ENCODE peak calls at places on chromosomes 12 and 14, in eight cellular contexts. One of them, this sample, is unnamed.

GRCh38 chr12:113142173-113142885 is 6.8 kb upstream of the RASAL1 start:
- DNase-seq in IMR-90: no peak
- DNase-seq in DMS 273 treated with DMSO at 0.1 percent for 48 hours: no peak
- DNase-seq in fibroblast of mammary gland: no peak
- DNase-seq in skeletal muscle cell: no peak
- DNase-seq in fibroblast of lung: no peak
- DNase-seq in Calu3: peak; percentile 97
- DNase-seq in left ventricle myocardium inferior: peak; percentile 44
- DNase-seq in this sample: no peak

GRCh38 chr12:42859612-42860011 is 270.1 kb upstream of the PRICKLE1 start:
- DNase-seq in fibroblast of lung: peak; percentile 44
- DNase-seq in Calu3: no peak
- DNase-seq in skeletal muscle cell: no peak
- DNase-seq in left ventricle myocardium inferior: no peak
- DNase-seq in fibroblast of mammary gland: no peak
- DNase-seq in IMR-90: peak; percentile 8
- DNase-seq in DMS 273 treated with DMSO at 0.1 percent for 48 hours: no peak
- DNase-seq in this sample: no peak

GRCh38 chr14:73323889-73324535 is 86.7 kb downstream of the PAPLN start:
- DNase-seq in fibroblast of mammary gland: no peak
- DNase-seq in fibroblast of lung: no peak
- DNase-seq in DMS 273 treated with DMSO at 0.1 percent for 48 hours: no peak
- DNase-seq in IMR-90: no peak
- DNase-seq in skeletal muscle cell: no peak
- DNase-seq in left ventricle myocardium inferior: no peak
- DNase-seq in Calu3: no peak
- DNase-seq in this sample: no peak

GRCh38 chr14:53249059-53249458 is 95.9 kb upstream of the DDHD1 start:
- DNase-seq in skeletal muscle cell: peak; percentile 0
- DNase-seq in left ventricle myocardium inferior: no peak
- DNase-seq in fibroblast of mammary gland: peak; percentile 38
- DNase-seq in DMS 273 treated with DMSO at 0.1 percent for 48 hours: no peak
- DNase-seq in Calu3: no peak
- DNase-seq in IMR-90: peak; percentile 13
- DNase-seq in fibroblast of lung: peak; percentile 35
- DNase-seq in this sample: no peak

GRCh38 chr12:93186131-93186530 is 191.6 kb upstream of the NUDT4 start:
- DNase-seq in skeletal muscle cell: peak; percentile 32
- DNase-seq in fibroblast of lung: peak; percentile 47
- DNase-seq in DMS 273 treated with DMSO at 0.1 percent for 48 hours: no peak
- DNase-seq in fibroblast of mammary gland: peak; percentile 38
- DNase-seq in Calu3: no peak
- DNase-seq in left ventricle myocardium inferior: no peak
- DNase-seq in IMR-90: peak; percentile 53
- DNase-seq in this sample: no peak

GRCh38 chr12:12004524-12004923 is 66.2 kb upstream of the BCL2L14 start:
- DNase-seq in left ventricle myocardium inferior: no peak
- DNase-seq in Calu3: no peak
- DNase-seq in fibroblast of mammary gland: no peak
- DNase-seq in DMS 273 treated with DMSO at 0.1 percent for 48 hours: no peak
- DNase-seq in skeletal muscle cell: no peak
- DNase-seq in IMR-90: no peak
- DNase-seq in fibroblast of lung: no peak
- DNase-seq in this sample: no peak

GRCh38 chr14:91126761-91127160 is 12.9 kb downstream of the DGLUCY start:
- DNase-seq in DMS 273 treated with DMSO at 0.1 percent for 48 hours: no peak
- DNase-seq in fibroblast of mammary gland: no peak
- DNase-seq in IMR-90: no peak
- DNase-seq in skeletal muscle cell: no peak
- DNase-seq in Calu3: no peak
- DNase-seq in fibroblast of lung: no peak
- DNase-seq in left ventricle myocardium inferior: no peak
- DNase-seq in this sample: no peak

GRCh38 chr12:63164911-63165310 is 13.9 kb upstream of the AVPR1A start:
- DNase-seq in fibroblast of mammary gland: no peak
- DNase-seq in IMR-90: no peak
- DNase-seq in DMS 273 treated with DMSO at 0.1 percent for 48 hours: no peak
- DNase-seq in Calu3: no peak
- DNase-seq in skeletal muscle cell: no peak
- DNase-seq in left ventricle myocardium inferior: no peak
- DNase-seq in fibroblast of lung: no peak
- DNase-seq in this sample: no peak

GRCh38 chr14:99523661-99524050 is 42.4 kb downstream of the CCNK start:
- DNase-seq in left ventricle myocardium inferior: peak; percentile 7
- DNase-seq in DMS 273 treated with DMSO at 0.1 percent for 48 hours: no peak
- DNase-seq in Calu3: no peak
- DNase-seq in fibroblast of lung: no peak
- DNase-seq in skeletal muscle cell: no peak
- DNase-seq in IMR-90: no peak
- DNase-seq in fibroblast of mammary gland: no peak
- DNase-seq in this sample: no peak

GRCh38 chr14:32019271-32019670 is 57.8 kb upstream of the ARHGAP5 start:
- DNase-seq in fibroblast of lung: no peak
- DNase-seq in IMR-90: no peak
- DNase-seq in left ventricle myocardium inferior: no peak
- DNase-seq in DMS 273 treated with DMSO at 0.1 percent for 48 hours: no peak
- DNase-seq in skeletal muscle cell: no peak
- DNase-seq in fibroblast of mammary gland: no peak
- DNase-seq in Calu3: no peak
- DNase-seq in this sample: no peak

GRCh38 chr14:105508069-105508468 is 17.0 kb downstream of the TEDC1 start:
- DNase-seq in fibroblast of mammary gland: no peak
- DNase-seq in fibroblast of lung: no peak
- DNase-seq in DMS 273 treated with DMSO at 0.1 percent for 48 hours: no peak
- DNase-seq in skeletal muscle cell: no peak
- DNase-seq in IMR-90: no peak
- DNase-seq in left ventricle myocardium inferior: no peak
- DNase-seq in Calu3: no peak
- DNase-seq in this sample: no peak

GRCh38 chr12:26017484-26018211 is 59.2 kb downstream of the RASSF8 start:
- DNase-seq in IMR-90: peak; percentile 36
- DNase-seq in skeletal muscle cell: no peak
- DNase-seq in Calu3: peak; percentile 47
- DNase-seq in fibroblast of lung: peak; percentile 53
- DNase-seq in fibroblast of mammary gland: peak; percentile 53
- DNase-seq in DMS 273 treated with DMSO at 0.1 percent for 48 hours: no peak
- DNase-seq in left ventricle myocardium inferior: no peak
- DNase-seq in this sample: no peak

GRCh38 chr14:78486081-78486480 is 315.9 kb downstream of the NRXN3 start:
- DNase-seq in IMR-90: no peak
- DNase-seq in DMS 273 treated with DMSO at 0.1 percent for 48 hours: no peak
- DNase-seq in left ventricle myocardium inferior: no peak
- DNase-seq in skeletal muscle cell: no peak
- DNase-seq in fibroblast of lung: no peak
- DNase-seq in fibroblast of mammary gland: no peak
- DNase-seq in Calu3: no peak
- DNase-seq in this sample: no peak

GRCh38 chr12:128114485-128114884 is 152.5 kb upstream of the TMEM132C start:
- DNase-seq in fibroblast of lung: no peak
- DNase-seq in skeletal muscle cell: no peak
- DNase-seq in left ventricle myocardium inferior: no peak
- DNase-seq in fibroblast of mammary gland: no peak
- DNase-seq in DMS 273 treated with DMSO at 0.1 percent for 48 hours: no peak
- DNase-seq in Calu3: no peak
- DNase-seq in IMR-90: no peak
- DNase-seq in this sample: no peak

GRCh38 chr12:55743967-55744931 is 1.3 kb downstream of the GDF11 start:
- DNase-seq in Calu3: no peak
- DNase-seq in left ventricle myocardium inferior: peak; percentile 16
- DNase-seq in DMS 273 treated with DMSO at 0.1 percent for 48 hours: no peak
- DNase-seq in fibroblast of mammary gland: no peak
- DNase-seq in IMR-90: no peak
- DNase-seq in fibroblast of lung: no peak
- DNase-seq in skeletal muscle cell: no peak
- DNase-seq in this sample: no peak

GRCh38 chr14:71591929-71592328 is 340.3 kb upstream of the RGS6 start:
- DNase-seq in fibroblast of mammary gland: peak; percentile 65
- DNase-seq in skeletal muscle cell: peak; percentile 18
- DNase-seq in Calu3: peak; percentile 18
- DNase-seq in fibroblast of lung: peak; percentile 39
- DNase-seq in left ventricle myocardium inferior: no peak
- DNase-seq in DMS 273 treated with DMSO at 0.1 percent for 48 hours: no peak
- DNase-seq in IMR-90: peak; percentile 64
- DNase-seq in this sample: no peak

GRCh38 chr12:56158926-56159461 is 835 bp downstream of the MYL6 start:
- DNase-seq in Calu3: peak; percentile 67
- DNase-seq in left ventricle myocardium inferior: peak; percentile 81
- DNase-seq in DMS 273 treated with DMSO at 0.1 percent for 48 hours: peak; percentile 45
- DNase-seq in fibroblast of lung: peak; percentile 89
- DNase-seq in skeletal muscle cell: peak; percentile 36
- DNase-seq in IMR-90: peak; percentile 58
- DNase-seq in fibroblast of mammary gland: peak; percentile 58
- DNase-seq in this sample: peak; percentile 45

GRCh38 chr12:12893438-12893837 is 2.1 kb downstream of the GPRC5A start:
- DNase-seq in fibroblast of mammary gland: no peak
- DNase-seq in DMS 273 treated with DMSO at 0.1 percent for 48 hours: no peak
- DNase-seq in fibroblast of lung: no peak
- DNase-seq in IMR-90: no peak
- DNase-seq in skeletal muscle cell: no peak
- DNase-seq in Calu3: no peak
- DNase-seq in left ventricle myocardium inferior: no peak
- DNase-seq in this sample: no peak

GRCh38 chr12:116693259-116694227 is 44.3 kb downstream of the SPRING1 start:
- DNase-seq in DMS 273 treated with DMSO at 0.1 percent for 48 hours: no peak
- DNase-seq in skeletal muscle cell: no peak
- DNase-seq in IMR-90: no peak
- DNase-seq in Calu3: no peak
- DNase-seq in fibroblast of lung: no peak
- DNase-seq in fibroblast of mammary gland: no peak
- DNase-seq in left ventricle myocardium inferior: no peak
- DNase-seq in this sample: no peak

GRCh38 chr12:46233418-46233817 is 35.4 kb downstream of the SLC38A1 start:
- DNase-seq in skeletal muscle cell: no peak
- DNase-seq in Calu3: no peak
- DNase-seq in IMR-90: no peak
- DNase-seq in DMS 273 treated with DMSO at 0.1 percent for 48 hours: no peak
- DNase-seq in fibroblast of lung: no peak
- DNase-seq in fibroblast of mammary gland: no peak
- DNase-seq in left ventricle myocardium inferior: no peak
- DNase-seq in this sample: no peak

GRCh38 chr12:87953257-87953860 is 75.8 kb downstream of the C12orf50 start:
- DNase-seq in skeletal muscle cell: no peak
- DNase-seq in fibroblast of mammary gland: peak; percentile 60
- DNase-seq in IMR-90: peak; percentile 71
- DNase-seq in Calu3: peak; percentile 45
- DNase-seq in fibroblast of lung: peak; percentile 76
- DNase-seq in DMS 273 treated with DMSO at 0.1 percent for 48 hours: peak; percentile 25
- DNase-seq in left ventricle myocardium inferior: no peak
- DNase-seq in this sample: peak; percentile 3

GRCh38 chr12:25801621-25802243 is 156.8 kb upstream of the RASSF8 start:
- DNase-seq in fibroblast of mammary gland: no peak
- DNase-seq in Calu3: no peak
- DNase-seq in IMR-90: no peak
- DNase-seq in skeletal muscle cell: no peak
- DNase-seq in fibroblast of lung: no peak
- DNase-seq in DMS 273 treated with DMSO at 0.1 percent for 48 hours: no peak
- DNase-seq in left ventricle myocardium inferior: no peak
- DNase-seq in this sample: no peak

GRCh38 chr14:68268719-68269118 is 449.1 kb downstream of the RAD51B start:
- DNase-seq in IMR-90: no peak
- DNase-seq in left ventricle myocardium inferior: no peak
- DNase-seq in Calu3: no peak
- DNase-seq in DMS 273 treated with DMSO at 0.1 percent for 48 hours: no peak
- DNase-seq in fibroblast of mammary gland: no peak
- DNase-seq in fibroblast of lung: no peak
- DNase-seq in skeletal muscle cell: no peak
- DNase-seq in this sample: no peak

GRCh38 chr14:56659964-56660551 is 80.5 kb downstream of the TMEM260 start:
- DNase-seq in skeletal muscle cell: peak; percentile 3
- DNase-seq in fibroblast of mammary gland: peak; percentile 56
- DNase-seq in fibroblast of lung: peak; percentile 63
- DNase-seq in Calu3: peak; percentile 4
- DNase-seq in left ventricle myocardium inferior: no peak
- DNase-seq in DMS 273 treated with DMSO at 0.1 percent for 48 hours: peak; percentile 28
- DNase-seq in IMR-90: peak; percentile 62
- DNase-seq in this sample: peak; percentile 8

GRCh38 chr12:119592232-119592631 is 1.3 kb upstream of the TMEM233 start:
- DNase-seq in DMS 273 treated with DMSO at 0.1 percent for 48 hours: no peak
- DNase-seq in fibroblast of mammary gland: peak; percentile 71
- DNase-seq in IMR-90: no peak
- DNase-seq in fibroblast of lung: no peak
- DNase-seq in skeletal muscle cell: peak; percentile 31
- DNase-seq in left ventricle myocardium inferior: no peak
- DNase-seq in Calu3: no peak
- DNase-seq in this sample: no peak

GRCh38 chr12:77033658-77034164 is 31.7 kb downstream of the E2F7 start:
- DNase-seq in skeletal muscle cell: no peak
- DNase-seq in left ventricle myocardium inferior: no peak
- DNase-seq in fibroblast of mammary gland: no peak
- DNase-seq in DMS 273 treated with DMSO at 0.1 percent for 48 hours: no peak
- DNase-seq in Calu3: no peak
- DNase-seq in IMR-90: no peak
- DNase-seq in fibroblast of lung: no peak
- DNase-seq in this sample: no peak

GRCh38 chr12:132132609-132133430 is 11.3 kb downstream of the DDX51 start:
- DNase-seq in fibroblast of mammary gland: no peak
- DNase-seq in fibroblast of lung: no peak
- DNase-seq in Calu3: no peak
- DNase-seq in left ventricle myocardium inferior: no peak
- DNase-seq in DMS 273 treated with DMSO at 0.1 percent for 48 hours: no peak
- DNase-seq in skeletal muscle cell: no peak
- DNase-seq in IMR-90: no peak
- DNase-seq in this sample: no peak

GRCh38 chr14:22213110-22213509 is 375.9 kb downstream of the DAD1 start:
- DNase-seq in skeletal muscle cell: no peak
- DNase-seq in fibroblast of mammary gland: no peak
- DNase-seq in DMS 273 treated with DMSO at 0.1 percent for 48 hours: no peak
- DNase-seq in IMR-90: peak; percentile 53
- DNase-seq in fibroblast of lung: peak; percentile 14
- DNase-seq in Calu3: no peak
- DNase-seq in left ventricle myocardium inferior: no peak
- DNase-seq in this sample: no peak

GRCh38 chr12:95130096-95130495 is 56.7 kb upstream of the NR2C1 start:
- DNase-seq in Calu3: no peak
- DNase-seq in IMR-90: peak; percentile 59
- DNase-seq in fibroblast of lung: no peak
- DNase-seq in DMS 273 treated with DMSO at 0.1 percent for 48 hours: no peak
- DNase-seq in skeletal muscle cell: no peak
- DNase-seq in left ventricle myocardium inferior: no peak
- DNase-seq in fibroblast of mammary gland: no peak
- DNase-seq in this sample: no peak

GRCh38 chr12:92403210-92404175 is 257.8 kb upstream of the BTG1 start:
- DNase-seq in Calu3: no peak
- DNase-seq in fibroblast of lung: no peak
- DNase-seq in DMS 273 treated with DMSO at 0.1 percent for 48 hours: no peak
- DNase-seq in IMR-90: no peak
- DNase-seq in left ventricle myocardium inferior: no peak
- DNase-seq in fibroblast of mammary gland: no peak
- DNase-seq in skeletal muscle cell: no peak
- DNase-seq in this sample: no peak

GRCh38 chr12:84397279-84397678 is 515.3 kb downstream of the SLC6A15 start:
- DNase-seq in Calu3: no peak
- DNase-seq in IMR-90: no peak
- DNase-seq in skeletal muscle cell: no peak
- DNase-seq in DMS 273 treated with DMSO at 0.1 percent for 48 hours: no peak
- DNase-seq in fibroblast of mammary gland: peak; percentile 27
- DNase-seq in left ventricle myocardium inferior: no peak
- DNase-seq in fibroblast of lung: peak; percentile 41
- DNase-seq in this sample: no peak

GRCh38 chr14:65631040-65631439 is 218.5 kb downstream of the FUT8 start:
- DNase-seq in Calu3: no peak
- DNase-seq in DMS 273 treated with DMSO at 0.1 percent for 48 hours: no peak
- DNase-seq in fibroblast of lung: no peak
- DNase-seq in IMR-90: no peak
- DNase-seq in fibroblast of mammary gland: no peak
- DNase-seq in left ventricle myocardium inferior: no peak
- DNase-seq in skeletal muscle cell: no peak
- DNase-seq in this sample: no peak

GRCh38 chr14:74622257-74622656 is 10.2 kb upstream of the LTBP2 start:
- DNase-seq in IMR-90: no peak
- DNase-seq in fibroblast of lung: no peak
- DNase-seq in DMS 273 treated with DMSO at 0.1 percent for 48 hours: no peak
- DNase-seq in left ventricle myocardium inferior: no peak
- DNase-seq in fibroblast of mammary gland: no peak
- DNase-seq in skeletal muscle cell: no peak
- DNase-seq in Calu3: no peak
- DNase-seq in this sample: no peak

GRCh38 chr14:91303091-91303923 is 58.8 kb upstream of the GPR68 start:
- DNase-seq in fibroblast of mammary gland: peak; percentile 7
- DNase-seq in fibroblast of lung: peak; percentile 17
- DNase-seq in Calu3: peak; percentile 29
- DNase-seq in IMR-90: no peak
- DNase-seq in left ventricle myocardium inferior: peak; percentile 57
- DNase-seq in DMS 273 treated with DMSO at 0.1 percent for 48 hours: no peak
- DNase-seq in skeletal muscle cell: no peak
- DNase-seq in this sample: no peak

This sample was measured in GM04504.